ENCODE peak calls at places on chromosome 3, in six cellular contexts. R is posterior vena cava; B is GM06990; T is left ventricle myocardium inferior; W is activated CD4-positive, alpha-beta T cell treated with anti-CD3 and anti-CD28 coated beads, Interleukin-2, amount 50 U/mL, for 24 hours; F is SIG-M5. Q is an unnamed sample.
A peak's percentile ranks its signal among the peaks of the same experiment; 100 is the strongest.

GRCh38 chr3:114411811-114412803 is 118.3 kb downstream of the TIGIT start:
- DNase-seq in R (no peak), B (no peak), T (no peak), W (no peak), F (no peak), Q (no peak)

GRCh38 chr3:11272913-11273574 is 847 bp downstream of the ATG7 start:
- DNase-seq in R (no peak), B (no peak), T (no peak), W (no peak), F (no peak), Q (no peak)

GRCh38 chr3:73453676-73454075 is 171.1 kb downstream of the PDZRN3 start:
- DNase-seq in R (no peak), B (no peak), T (no peak), W (no peak), F (no peak), Q (no peak)

GRCh38 chr3:194138732-194139084 is 2.8 kb downstream of the HES1 start:
- DNase-seq in R (no peak), B (no peak), T (no peak), W (no peak), F (no peak), Q (no peak)

GRCh38 chr3:138944842-138945645 is 1.9 kb downstream of the FOXL2 start:
- DNase-seq in R (no peak), B (no peak), T (no peak), W (no peak), F (no peak), Q (peak; percentile 76)

GRCh38 chr3:32443471-32443870 is 51.8 kb downstream of the CMTM7 start:
- DNase-seq in R (no peak), B (no peak), T (no peak), W (no peak), F (no peak), Q (no peak)

GRCh38 chr3:153357436-153357835 is 195.4 kb downstream of the RAP2B start:
- DNase-seq in R (no peak), B (no peak), T (no peak), W (no peak), F (no peak), Q (no peak)

GRCh38 chr3:142963266-142964149 is at the start of gene PAQR9:
- DNase-seq in R (no peak), B (no peak), T (peak; percentile 27), W (no peak), F (no peak), Q (peak; percentile 71)

GRCh38 chr3:2268779-2269178 is 170.1 kb downstream of the CNTN4 start:
- DNase-seq in R (no peak), B (no peak), T (no peak), W (no peak), F (no peak), Q (no peak)

GRCh38 chr3:12871404-12871983 is 30.1 kb upstream of the RPL32 start:
- DNase-seq in R (no peak), B (no peak), T (no peak), W (no peak), F (no peak), Q (no peak)

GRCh38 chr3:88267847-88268246 is 118.1 kb downstream of the C3orf38 start:
- DNase-seq in R (no peak), B (no peak), T (no peak), W (no peak), F (no peak), Q (no peak)

GRCh38 chr3:151276038-151277027 is 2.0 kb downstream of the P2RY14 start:
- DNase-seq in R (no peak), B (no peak), T (no peak), W (no peak), F (no peak), Q (peak; percentile 76)

GRCh38 chr3:197555281-197556261 is at the start of gene BDH1:
- DNase-seq in R (no peak), B (peak; percentile 86), T (no peak), W (peak; percentile 47), F (no peak), Q (peak; percentile 92)

GRCh38 chr3:158701666-158702065 is 29.2 kb upstream of the LXN start:
- DNase-seq in R (no peak), B (no peak), T (no peak), W (no peak), F (no peak), Q (no peak)

GRCh38 chr3:3545360-3545759 is 253.9 kb upstream of the LRRN1 start:
- DNase-seq in R (no peak), B (no peak), T (no peak), W (no peak), F (no peak), Q (no peak)

GRCh38 chr3:114128231-114128630 is 50.6 kb downstream of the DRD3 start:
- DNase-seq in R (no peak), B (no peak), T (no peak), W (no peak), F (no peak), Q (no peak)

GRCh38 chr3:30625541-30626438 is 19.4 kb downstream of the TGFBR2 start:
- DNase-seq in R (no peak), B (no peak), T (no peak), W (no peak), F (no peak), Q (no peak)

GRCh38 chr3:148136816-148137215 is 560.9 kb upstream of the AGTR1 start:
- DNase-seq in R (no peak), B (no peak), T (no peak), W (no peak), F (no peak), Q (no peak)

GRCh38 chr3:26312826-26313225 is 309.7 kb upstream of the LRRC3B start:
- DNase-seq in R (no peak), B (no peak), T (no peak), W (no peak), F (no peak), Q (no peak)

GRCh38 chr3:127959873-127960272 is 44.8 kb downstream of the KBTBD12 start:
- DNase-seq in R (no peak), B (no peak), T (no peak), W (no peak), F (no peak), Q (no peak)

GRCh38 chr3:4508048-4508981 is 15.2 kb downstream of the ITPR1 start:
- DNase-seq in R (no peak), B (peak; percentile 71), T (no peak), W (no peak), F (no peak), Q (no peak)

GRCh38 chr3:129632556-129632955 is 26.1 kb upstream of the PLXND1 start:
- DNase-seq in R (no peak), B (no peak), T (no peak), W (no peak), F (no peak), Q (no peak)

GRCh38 chr3:133943639-133944131 is 48.0 kb upstream of the RAB6B start:
- DNase-seq in R (peak; percentile 71), B (no peak), T (no peak), W (no peak), F (peak; percentile 58), Q (peak; percentile 45)

GRCh38 chr3:143604849-143605660 is 243.2 kb downstream of the SLC9A9 start:
- DNase-seq in R (no peak), B (peak; percentile 25), T (no peak), W (no peak), F (no peak), Q (no peak)

GRCh38 chr3:184042617-184043016 is 10.2 kb upstream of the HTR3C start:
- DNase-seq in R (no peak), B (no peak), T (no peak), W (no peak), F (no peak), Q (no peak)

GRCh38 chr3:54133196-54133595 is 10.8 kb downstream of the CACNA2D3 start:
- DNase-seq in R (no peak), B (no peak), T (no peak), W (no peak), F (no peak), Q (no peak)

GRCh38 chr3:183502782-183503181 is 52.7 kb downstream of the KLHL6 start:
- DNase-seq in R (no peak), B (no peak), T (no peak), W (no peak), F (no peak), Q (no peak)

GRCh38 chr3:42061711-42062408 is 29.3 kb upstream of the TRAK1 start:
- DNase-seq in R (peak; percentile 91), B (no peak), T (peak; percentile 85), W (no peak), F (no peak), Q (no peak)

GRCh38 chr3:42262525-42262924 is 3.5 kb downstream of the CCK start:
- DNase-seq in R (no peak), B (no peak), T (no peak), W (no peak), F (no peak), Q (no peak)

GRCh38 chr3:58214484-58215316 is 3.9 kb upstream of the DNASE1L3 start:
- DNase-seq in R (no peak), B (peak; percentile 81), T (no peak), W (no peak), F (peak; percentile 28), Q (peak; percentile 88)

GRCh38 chr3:54870423-54870822 is 57.4 kb downstream of the LRTM1 start:
- DNase-seq in R (no peak), B (no peak), T (no peak), W (no peak), F (no peak), Q (no peak)

GRCh38 chr3:121998030-121998580 is 23.9 kb downstream of the ILDR1 start:
- DNase-seq in R (no peak), B (no peak), T (no peak), W (no peak), F (peak; percentile 73), Q (no peak)

GRCh38 chr3:183298708-183299153 is 45.7 kb downstream of the B3GNT5 start:
- DNase-seq in R (peak; percentile 88), B (no peak), T (peak; percentile 60), W (no peak), F (peak; percentile 31), Q (peak; percentile 84)

GRCh38 chr3:56926513-56927282 is 124.9 kb upstream of the ARHGEF3 start:
- DNase-seq in R (no peak), B (no peak), T (no peak), W (no peak), F (no peak), Q (no peak)

GRCh38 chr3:69115731-69116130 is 6.7 kb downstream of the LMOD3 start:
- DNase-seq in R (no peak), B (no peak), T (no peak), W (no peak), F (no peak), Q (no peak)

GRCh38 chr3:39148116-39149058 is 5.0 kb downstream of the CSRNP1 start:
- DNase-seq in R (no peak), B (peak; percentile 76), T (no peak), W (no peak), F (no peak), Q (no peak)

GRCh38 chr3:45347329-45348000 is 40.9 kb upstream of the LARS2 start:
- DNase-seq in R (no peak), B (no peak), T (no peak), W (no peak), F (no peak), Q (no peak)

GRCh38 chr3:124351430-124352142 is 359.7 kb upstream of the ROPN1 start:
- DNase-seq in R (no peak), B (no peak), T (no peak), W (no peak), F (no peak), Q (no peak)

Q was measured in spleen.